ENCODE peak calls at places on chromosomes 6 and 20, in five cellular contexts. W is brain microvascular endothelial cell, M is transverse colon, S is heart left ventricle, C is A549. J is an unnamed sample.

GRCh38 chr6:13511913-13512717 is 24.7 kb upstream of the GFOD1 start:
- DNase-seq in W (no peak), M (peak), S (peak), C (no peak), J (no peak)

GRCh38 chr20:49230021-49230420 is 10.8 kb downstream of the DDX27 start:
- DNase-seq in M (no peak), C (no peak), S (no peak), W (no peak), J (no peak)

GRCh38 chr6:108735310-108735990 is 112.8 kb upstream of the ARMC2 start:
- DNase-seq in W (no peak), S (no peak), M (no peak), C (no peak), J (no peak)

GRCh38 chr20:36645353-36645752 is 643 bp downstream of the SLA2 start:
- DNase-seq in M (no peak), S (no peak), C (no peak), W (no peak), J (no peak)

GRCh38 chr6:53119772-53120409 is 28.8 kb downstream of the GCM1 start:
- DNase-seq in W (peak), C (peak), S (no peak), M (peak), J (peak)

GRCh38 chr6:158648682-158649131 is 1.1 kb upstream of the SYTL3 start:
- DNase-seq in M (no peak), C (no peak), W (peak), S (no peak), J (peak)

GRCh38 chr6:70124882-70125535 is 177.9 kb downstream of the COL9A1 start:
- DNase-seq in M (peak), C (no peak), S (no peak), W (peak), J (peak)

GRCh38 chr20:59017493-59018231 is 1.6 kb upstream of the TUBB1 start:
- DNase-seq in C (no peak), M (no peak), S (no peak), W (no peak), J (no peak)

GRCh38 chr6:44034391-44034861 is 92.8 kb downstream of the MRPL14 start:
- DNase-seq in M (no peak), C (no peak), S (no peak), W (no peak), J (no peak)

DNA sequence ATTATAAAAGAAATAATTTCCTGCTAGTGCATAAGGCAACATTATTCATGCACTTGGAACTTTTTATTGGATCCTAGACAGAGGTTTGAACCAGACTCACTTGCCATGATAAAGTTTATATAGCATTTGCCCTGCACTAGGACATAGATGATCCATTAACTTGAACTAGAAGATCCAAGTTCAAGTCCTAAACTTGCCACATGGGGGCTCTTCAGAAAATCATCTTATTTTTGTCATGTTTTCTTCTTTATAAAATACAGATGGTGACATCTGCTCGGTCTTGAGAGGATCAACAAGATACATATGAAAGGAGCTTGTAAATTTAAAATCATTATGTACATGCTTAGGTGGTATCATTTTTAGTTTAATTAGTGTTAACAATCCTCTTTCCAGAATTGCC is 94.5 kb downstream of the SIM1 start:
- DNase-seq in C (no peak), M (no peak), S (no peak), W (no peak), J (no peak)
- TF ChIP-seq CTCF in C (peak), M (no peak), S (no peak), W (peak), J (peak)

GRCh38 chr6:106104476-106104875 is 18.3 kb downstream of the PRDM1 start:
- DNase-seq in S (no peak), W (no peak), C (no peak), M (no peak), J (no peak)

GRCh38 chr6:106102034-106102433 is 15.9 kb downstream of the PRDM1 start:
- DNase-seq in C (no peak), M (no peak), W (no peak), S (no peak), J (no peak)

GRCh38 chr6:106103728-106104109 is 17.6 kb downstream of the PRDM1 start:
- DNase-seq in C (no peak), S (no peak), M (peak), W (no peak), J (no peak)

GRCh38 chr6:106101466-106101865 is 15.3 kb downstream of the PRDM1 start:
- DNase-seq in M (no peak), C (no peak), W (no peak), S (no peak), J (no peak)

DNA sequence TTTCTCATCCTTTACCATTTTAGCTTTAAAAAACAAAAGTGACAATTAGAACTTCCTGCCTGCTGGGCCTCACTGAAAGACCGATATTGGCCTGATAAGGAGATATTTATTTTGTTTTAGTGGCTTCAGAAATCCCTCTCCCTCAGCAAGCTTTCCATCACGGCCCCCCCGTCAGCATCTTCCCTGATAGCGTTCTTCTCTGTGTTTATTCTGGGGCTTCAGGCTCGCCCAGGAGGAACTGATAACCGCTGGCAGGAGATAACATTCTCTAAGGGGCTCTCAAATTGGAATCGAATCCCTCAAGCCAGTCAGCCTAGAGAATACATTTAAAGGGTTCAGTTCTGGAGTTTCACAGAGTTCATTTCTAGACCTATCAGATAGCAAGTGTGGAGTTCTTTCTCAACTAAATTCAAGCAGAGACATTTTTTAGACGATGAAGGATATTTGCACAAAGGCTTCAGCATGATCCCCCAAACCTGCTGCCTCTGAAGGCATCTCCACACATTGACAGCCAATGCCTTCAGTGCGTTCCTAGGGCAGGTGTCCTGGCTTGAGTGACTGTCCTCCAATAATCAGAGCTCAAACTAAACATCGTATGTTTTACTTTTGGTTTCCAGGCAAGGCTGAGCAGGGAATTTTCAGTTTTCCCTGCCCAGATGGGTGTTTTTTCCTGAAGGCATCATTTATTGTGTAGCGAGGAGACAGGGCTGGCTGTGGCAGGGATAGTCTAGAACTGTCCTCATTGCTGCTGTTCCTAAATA is 17.0 kb downstream of the PRDM1 start:
- DNase-seq in W (no peak), S (no peak), M (no peak), C (no peak), J (no peak)
- H3K4me3 ChIP-seq in W (no peak), S (peak), M (peak), C (no peak), J (no peak)

GRCh38 chr6:56616967-56617366 is 25.7 kb downstream of the DST start:
- DNase-seq in M (no peak), S (no peak), W (no peak), C (no peak), J (no peak)

GRCh38 chr6:56613247-56613851 is 29.3 kb downstream of the DST start:
- DNase-seq in C (no peak), S (no peak), M (no peak), W (no peak), J (no peak)

GRCh38 chr6:56620229-56620868 is 22.3 kb downstream of the DST start:
- DNase-seq in M (no peak), W (no peak), C (no peak), S (no peak), J (no peak)

GRCh38 chr6:56618050-56618449 is 24.6 kb downstream of the DST start:
- DNase-seq in S (no peak), M (no peak), C (no peak), W (no peak), J (no peak)
- TF ChIP-seq CTCF in S (no peak), M (no peak), C (no peak), W (peak), J (peak)

GRCh38 chr20:46895906-46896242 is 1.2 kb downstream of the EYA2 start:
- DNase-seq in C (no peak), W (no peak), M (no peak), S (no peak), J (no peak)
- H3K4me3 ChIP-seq in C (no peak), W (no peak), M (peak), S (peak), J (no peak)

DNA sequence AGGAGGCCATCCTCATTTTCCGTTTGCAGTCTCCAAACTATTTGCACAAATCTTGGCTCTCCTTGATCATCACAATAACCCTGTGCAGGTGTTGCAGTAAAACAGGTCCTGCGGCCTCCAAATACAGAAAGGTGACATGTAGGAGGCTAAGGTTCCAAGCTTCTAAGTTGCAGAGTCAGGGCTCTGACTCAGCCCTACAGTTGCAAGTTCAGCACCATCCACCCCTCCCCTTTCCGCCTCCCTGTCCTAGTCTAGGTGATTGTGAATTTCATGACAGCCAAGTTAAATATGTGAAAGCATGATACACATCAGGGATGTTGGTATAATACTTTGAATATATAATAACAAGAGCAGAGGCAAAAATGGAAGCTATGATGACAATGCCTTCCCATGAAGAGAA is 317.3 kb upstream of the CDH4 start:
- DNase-seq in S (no peak), M (no peak), C (no peak), W (no peak), J (no peak)
- TF ChIP-seq CTCF in S (no peak), M (no peak), C (no peak), W (no peak), J (no peak)

DNA sequence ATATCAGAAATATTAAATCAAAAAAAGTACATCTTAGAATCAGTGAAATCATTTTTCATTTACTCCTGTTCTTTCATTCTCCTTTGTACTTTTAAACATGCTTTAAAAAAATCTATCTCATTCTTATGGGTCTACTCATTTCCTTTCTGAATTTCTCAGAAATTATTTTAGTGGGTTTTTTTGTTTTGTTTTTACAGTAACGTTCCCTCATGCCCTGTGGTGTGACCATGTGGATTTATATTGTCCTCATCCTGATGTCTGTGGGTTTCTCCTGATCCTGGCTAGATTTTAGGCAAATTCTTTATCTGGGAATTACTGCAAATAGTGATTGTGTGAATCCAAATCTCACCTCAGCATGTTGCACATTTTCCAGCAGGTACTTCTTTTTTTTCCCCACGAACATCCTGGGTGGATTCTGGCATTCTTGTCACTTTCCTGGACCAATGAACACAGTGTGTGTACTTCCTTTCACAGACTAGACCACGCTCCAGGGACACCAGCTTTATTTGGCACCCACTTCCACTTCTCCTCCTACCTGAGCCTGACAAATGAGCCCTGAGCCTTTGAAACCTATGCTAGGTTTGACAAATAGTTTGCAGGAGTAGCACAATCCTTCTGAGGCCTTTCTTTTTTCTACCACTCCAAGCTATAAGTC is 113.9 kb upstream of the LAMP5 start:
- DNase-seq in S (no peak), W (no peak), M (no peak), C (no peak), J (peak)
- H3K4me3 ChIP-seq in S (no peak), W (no peak), M (no peak), C (no peak), J (no peak)

GRCh38 chr6:25732468-25733198 is 21.9 kb upstream of the SLC17A4 start:
- DNase-seq in W (no peak), C (no peak), M (no peak), S (no peak), J (no peak)
- TF ChIP-seq CTCF in W (no peak), C (no peak), M (no peak), S (no peak), J (no peak)

GRCh38 chr6:139572001-139572400 is 197.6 kb upstream of the CITED2 start:
- DNase-seq in C (no peak), M (no peak), W (no peak), S (no peak), J (no peak)

GRCh38 chr6:139577991-139578604 is 203.7 kb upstream of the CITED2 start:
- DNase-seq in W (peak), M (no peak), S (no peak), C (no peak), J (peak)

GRCh38 chr6:139580592-139581484 is 206.4 kb upstream of the CITED2 start:
- DNase-seq in W (no peak), M (no peak), S (no peak), C (no peak), J (no peak)

GRCh38 chr6:139581485-139581865 is 207.0 kb upstream of the CITED2 start:
- DNase-seq in M (no peak), C (no peak), S (no peak), W (no peak), J (no peak)

GRCh38 chr6:139577124-139577800 is 202.8 kb upstream of the CITED2 start:
- DNase-seq in M (no peak), S (no peak), W (no peak), C (no peak), J (peak)
- H3K4me3 ChIP-seq in M (no peak), S (no peak), W (no peak), C (no peak), J (no peak)

DNA sequence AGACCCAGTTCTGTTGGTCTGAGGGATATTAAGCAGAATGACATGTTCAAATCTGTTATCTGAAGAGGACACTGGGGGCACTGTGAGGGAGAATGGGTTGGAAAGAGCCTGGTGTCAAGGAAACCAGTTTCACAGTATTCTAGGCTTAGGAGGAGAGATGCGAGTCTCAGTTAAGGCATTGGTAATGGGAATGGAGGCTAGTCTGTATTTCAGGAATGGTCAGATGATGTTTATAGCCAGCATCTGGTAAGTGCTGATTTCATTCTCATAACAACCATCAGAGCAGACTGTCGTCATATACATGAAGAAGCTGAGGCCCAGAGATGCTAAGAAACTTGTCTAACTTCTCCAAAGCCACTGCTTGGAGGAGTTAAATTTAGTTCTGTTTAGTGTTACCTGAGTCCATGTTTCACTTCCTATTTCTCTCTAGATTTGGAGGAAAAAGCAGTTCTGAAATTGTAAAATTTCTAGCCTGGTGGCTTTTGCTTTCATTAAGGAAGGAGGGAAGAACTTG is 242.0 kb downstream of the ARID1B start:
- DNase-seq in C (peak), S (no peak), M (no peak), W (no peak), J (no peak)
- TF ChIP-seq CTCF in C (no peak), S (no peak), M (no peak), W (no peak), J (no peak)

DNA sequence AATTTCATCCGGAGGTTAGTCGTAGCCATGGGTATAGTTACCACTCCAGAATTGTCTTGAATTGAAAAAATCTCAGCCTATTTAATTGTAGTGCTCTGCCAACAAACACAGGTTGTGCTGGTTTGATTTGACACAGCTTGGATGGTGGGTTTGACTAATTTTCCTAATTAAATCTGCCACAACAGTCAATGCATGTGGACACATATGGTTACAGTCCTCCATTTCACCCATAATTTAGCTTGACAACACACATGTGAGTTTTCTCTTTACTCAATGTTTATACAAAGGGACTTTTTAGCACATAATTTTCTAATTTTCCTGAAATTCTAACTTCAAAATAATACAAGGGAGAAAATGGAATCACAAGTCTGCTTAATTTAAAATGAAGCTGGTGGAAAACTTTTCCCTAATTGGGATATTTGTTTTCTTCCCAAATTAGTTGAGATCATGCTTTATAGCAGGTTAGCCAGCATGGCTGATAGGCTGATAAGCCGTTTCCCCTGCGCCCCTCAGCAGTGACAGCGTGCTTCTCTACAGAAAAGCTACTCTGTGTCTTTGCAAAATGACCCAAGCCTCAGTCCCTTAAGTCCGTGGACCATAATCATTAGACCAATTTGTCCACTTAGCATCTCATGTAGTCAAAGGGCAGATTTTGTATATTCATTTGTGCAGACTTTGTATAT is 463.5 kb upstream of the FLRT3 start:
- DNase-seq in C (no peak), W (no peak), S (no peak), M (no peak), J (no peak)
- H3K4me3 ChIP-seq in C (no peak), W (no peak), S (no peak), M (no peak), J (no peak)